ENCODE peak calls at places on chromosomes 13 and 19, in nine cellular contexts. F, Z, D, E, C, H, Q, R and K are unnamed samples.

GRCh38 chr19:1945899-1946298 is 4.9 kb downstream of the CSNK1G2 start:
- DNase-seq in Z (no peak), F (peak; percentile 61), Q (peak; percentile 91), C (no peak), H (no peak), E (peak; percentile 36), R (peak; percentile 58), D (no peak), K (no peak)

GRCh38 chr13:21341637-21342422 is 117.3 kb downstream of the ZDHHC20 start:
- DNase-seq in H (no peak), D (no peak), Z (no peak), C (no peak), E (no peak), Q (no peak), R (no peak), F (no peak), K (no peak)

GRCh38 chr13:86881390-86881789 is 789.8 kb upstream of the SLITRK5 start:
- DNase-seq in R (no peak), E (no peak), D (no peak), Z (no peak), H (no peak), Q (no peak), C (no peak), F (no peak), K (no peak)

GRCh38 chr19:31346660-31347059 is 2.6 kb downstream of the TSHZ3 start:
- DNase-seq in E (no peak), R (no peak), Q (no peak), F (no peak), Z (no peak), D (no peak), H (no peak), C (no peak), K (no peak)

GRCh38 chr19:53621885-53622710 is 9.7 kb upstream of the DPRX start:
- DNase-seq in H (no peak), Z (no peak), Q (no peak), E (no peak), R (no peak), F (no peak), D (no peak), C (no peak), K (no peak)

GRCh38 chr19:3270908-3271307 is 46.4 kb downstream of the CELF5 start:
- DNase-seq in H (no peak), R (no peak), D (no peak), Z (no peak), E (no peak), C (no peak), F (peak; percentile 40), Q (peak; percentile 66), K (peak; percentile 62)

GRCh38 chr13:23617551-23618014 is 47.4 kb downstream of the TNFRSF19 start:
- DNase-seq in D (no peak), R (no peak), H (no peak), Z (peak; percentile 28), Q (no peak), F (no peak), C (no peak), E (no peak), K (no peak)

GRCh38 chr13:113883921-113884804 is 20.3 kb upstream of the GAS6 start:
- DNase-seq in E (no peak), Q (no peak), C (no peak), F (no peak), R (peak; percentile 37), D (no peak), H (no peak), Z (no peak), K (no peak)

GRCh38 chr13:44404261-44405139 is 30.9 kb downstream of the SERP2 start:
- DNase-seq in F (no peak), Q (no peak), R (no peak), E (no peak), Z (no peak), C (no peak), D (no peak), H (no peak), K (no peak)

GRCh38 chr19:39926170-39926755 is 8.2 kb downstream of the FCGBP start:
- DNase-seq in Z (no peak), Q (no peak), D (no peak), C (no peak), E (no peak), R (no peak), H (no peak), F (peak; percentile 2), K (no peak)

GRCh38 chr13:48778551-48779088 is 124.9 kb downstream of the CYSLTR2 start:
- DNase-seq in H (no peak), Z (no peak), C (no peak), Q (no peak), E (no peak), R (no peak), F (no peak), D (no peak), K (no peak)

GRCh38 chr13:51004918-51005460 is 95.4 kb downstream of the RNASEH2B start:
- DNase-seq in R (no peak), E (no peak), F (no peak), H (no peak), Q (no peak), D (no peak), C (no peak), Z (no peak), K (no peak)

GRCh38 chr19:33804021-33804799 is 7.5 kb downstream of the KCTD15 start:
- DNase-seq in E (no peak), D (no peak), R (peak; percentile 79), H (no peak), Z (no peak), F (peak; percentile 62), C (no peak), Q (no peak), K (no peak)

GRCh38 chr13:112069727-112070300 is 2.9 kb downstream of the SOX1 start:
- DNase-seq in D (no peak), E (no peak), R (no peak), Z (no peak), Q (no peak), C (no peak), H (no peak), F (no peak), K (peak; percentile 32)

GRCh38 chr19:45767410-45767880 is 1.6 kb downstream of the SIX5 start:
- DNase-seq in C (peak; percentile 69), Z (peak; percentile 70), H (no peak), E (peak; percentile 75), R (peak; percentile 86), D (no peak), F (peak; percentile 75), Q (peak; percentile 69), K (no peak)